ENCODE peak calls at places on chromosomes 7 and 10, in ten cellular contexts. D, I, H, M, U, R, Z, C, P and E are unnamed samples. For H3K4me1, the result is how much of the 10 kb centered on the place peaks cover.

GRCh38 chr7:98357751-98358161 is 43.1 kb downstream of the BAIAP2L1 start:
- DNase-seq in C (no peak), D (no peak), H (peak), P (no peak), R (peak), U (no peak), Z (no peak), I (no peak), M (no peak), E (no peak)

GRCh38 chr7:151426486-151426905 is 13.4 kb downstream of the CRYGN start:
- DNase-seq in I (no peak), Z (no peak), R (peak), M (peak), U (peak), D (peak), H (peak), C (peak), P (peak), E (no peak)

GRCh38 chr7:138542183-138542582 is 82.1 kb downstream of the TRIM24 start:
- DNase-seq in P (no peak), R (no peak), M (no peak), U (no peak), H (no peak), C (no peak), Z (no peak), D (no peak), I (no peak), E (no peak)

GRCh38 chr7:121504478-121504877 is 108.4 kb upstream of the FAM3C start:
- DNase-seq in R (no peak), H (no peak), C (no peak), U (no peak), Z (no peak), P (peak), M (no peak), D (no peak), I (no peak), E (no peak)

GRCh38 chr7:151260471-151260870 is 12.0 kb upstream of the SMARCD3 start:
- DNase-seq in I (no peak), M (no peak), H (no peak), P (no peak), U (peak), R (no peak), C (peak), D (no peak), Z (no peak), E (no peak)

GRCh38 chr7:12888727-12889126 is 201.3 kb downstream of the ARL4A start:
- DNase-seq in I (no peak), C (no peak), H (no peak), P (no peak), M (no peak), U (no peak), D (no peak), R (no peak), Z (no peak), E (no peak)

GRCh38 chr7:41977165-41977651 is 259.8 kb downstream of the GLI3 start:
- DNase-seq in U (no peak), D (peak), I (no peak), P (peak), C (peak), M (no peak), Z (no peak), R (no peak), H (no peak), E (peak)

GRCh38 chr10:105063796-105064195 is 422.7 kb downstream of the SORCS3 start:
- DNase-seq in R (no peak), M (no peak), Z (no peak), C (no peak), I (no peak), P (peak), H (peak), U (no peak), D (no peak), E (peak)

GRCh38 chr7:144437370-144438191 is 34.1 kb upstream of the NOBOX start:
- DNase-seq in U (no peak), H (peak), Z (no peak), I (peak), P (peak), D (peak), R (peak), C (no peak), M (no peak), E (peak)

GRCh38 chr10:12617205-12618175 is 268.1 kb downstream of the CAMK1D start:
- DNase-seq in C (no peak), I (no peak), P (no peak), H (no peak), D (no peak), Z (no peak), M (no peak), U (no peak), R (no peak), E (no peak)

GRCh38 chr7:40796723-40797122 is 661.9 kb downstream of the SUGCT start:
- DNase-seq in I (no peak), U (no peak), P (no peak), D (no peak), Z (no peak), M (no peak), H (no peak), C (no peak), R (no peak), E (no peak)

GRCh38 chr10:54585572-54585971 is 215.5 kb downstream of the PCDH15 start:
- DNase-seq in R (no peak), M (no peak), Z (no peak), I (no peak), C (no peak), U (no peak), D (no peak), P (no peak), H (no peak), E (no peak)

GRCh38 chr7:16891874-16892620 is 10.3 kb upstream of the AGR3 start:
- DNase-seq in P (no peak), I (no peak), U (no peak), H (no peak), M (no peak), Z (no peak), R (no peak), D (no peak), C (no peak), E (no peak)

GRCh38 chr7:110442386-110442837 is 648.5 kb upstream of the LRRN3 start:
- DNase-seq in P (peak), Z (no peak), U (no peak), M (no peak), I (no peak), C (no peak), D (peak), R (no peak), H (no peak), E (peak)

GRCh38 chr7:29115753-29116152 is 30.6 kb downstream of the CPVL start:
- DNase-seq in D (no peak), Z (no peak), U (no peak), P (no peak), R (no peak), H (no peak), I (no peak), C (no peak), M (no peak), E (no peak)

GRCh38 chr7:22913116-22913515 is 90.5 kb upstream of the TOMM7 start:
- DNase-seq in H (no peak), U (no peak), I (no peak), Z (no peak), D (no peak), P (no peak), M (no peak), C (no peak), R (no peak), E (no peak)

GRCh38 chr7:151143261-151144015 is 24.1 kb downstream of the GBX1 start:
- DNase-seq in H (peak), P (no peak), Z (no peak), M (no peak), I (no peak), R (peak), D (no peak), U (no peak), C (peak), E (no peak)

GRCh38 chr10:44834131-44834530 is 77.0 kb upstream of the TMEM72 start:
- DNase-seq in U (no peak), Z (no peak), I (no peak), R (no peak), M (no peak), D (no peak), P (no peak), H (no peak), C (no peak), E (no peak)

GRCh38 chr10:92690211-92691041 is 671 bp downstream of the HHEX start:
- DNase-seq in I (peak), P (peak), M (no peak), R (peak), Z (peak), H (peak), C (peak), U (peak), D (peak), E (no peak)

GRCh38 chr10:30836411-30836810 is 195.3 kb downstream of the ZNF438 start:
- DNase-seq in U (no peak), Z (no peak), C (no peak), D (no peak), I (no peak), R (no peak), M (no peak), P (no peak), H (no peak), E (no peak)

GRCh38 chr10:42753507-42754154 is 29.0 kb upstream of the BMS1 start:
- DNase-seq in H (no peak), D (no peak), Z (no peak), R (no peak), U (peak), C (peak), P (no peak), I (no peak), M (no peak), E (no peak)

GRCh38 chr7:80942261-80943041 is 23.6 kb upstream of the SEMA3C start:
- DNase-seq in U (no peak), Z (no peak), D (peak), R (no peak), I (no peak), H (peak), M (peak), C (peak), P (peak), E (no peak)

GRCh38 chr10:75468612-75469011 is 37.2 kb downstream of the LRMDA start:
- DNase-seq in U (no peak), C (peak), R (no peak), I (no peak), Z (no peak), H (no peak), D (peak), M (no peak), P (no peak), E (no peak)

GRCh38 chr7:2795906-2796305 is 48.2 kb downstream of the GNA12 start:
- DNase-seq in Z (no peak), H (no peak), C (no peak), P (no peak), D (no peak), I (no peak), R (no peak), M (no peak), U (no peak), E (no peak)

GRCh38 chr10:61067683-61068336 is 123.8 kb upstream of the RHOBTB1 start:
- DNase-seq in Z (no peak), P (no peak), U (no peak), I (no peak), R (no peak), H (no peak), M (no peak), D (no peak), C (no peak), E (no peak)

GRCh38 chr7:116731019-116731388 is 59.0 kb downstream of the MET start:
- DNase-seq in R (peak), I (no peak), C (no peak), H (no peak), P (no peak), U (no peak), Z (no peak), D (no peak), M (no peak), E (no peak)

GRCh38 chr10:112314822-112315474 is 31.7 kb downstream of the TECTB start:
- DNase-seq in C (peak), P (peak), H (peak), M (peak), R (peak), Z (peak), D (peak), I (peak), U (peak), E (peak)

GRCh38 chr10:1978593-1978992 is 241.3 kb upstream of the ADARB2 start:
- DNase-seq in C (no peak), D (no peak), P (no peak), H (no peak), R (no peak), I (no peak), U (no peak), Z (no peak), M (no peak), E (no peak)

GRCh38 chr10:107213861-107214260 is 49.4 kb upstream of the SORCS1 start:
- DNase-seq in Z (no peak), M (no peak), C (no peak), P (no peak), I (no peak), U (no peak), R (no peak), D (no peak), H (no peak), E (no peak)

GRCh38 chr7:93115796-93116195 is 2.0 kb downstream of the SAMD9 start:
- DNase-seq in C (no peak), M (no peak), D (no peak), P (no peak), Z (no peak), U (no peak), I (no peak), H (no peak), R (no peak), E (no peak)

GRCh38 chr10:105148456-105148855 is 507.4 kb downstream of the SORCS3 start:
- DNase-seq in P (no peak), Z (no peak), D (no peak), H (no peak), U (no peak), R (no peak), I (no peak), C (no peak), M (no peak), E (no peak)

GRCh38 chr10:88330174-88330573 is 252.9 kb downstream of the RNLS start:
- DNase-seq in Z (no peak), I (no peak), R (no peak), P (no peak), H (no peak), M (no peak), C (no peak), D (no peak), U (no peak), E (no peak)

GRCh38 chr10:88337134-88337533 is 246.0 kb downstream of the RNLS start:
- DNase-seq in D (no peak), R (no peak), I (no peak), H (no peak), Z (no peak), P (no peak), C (no peak), U (no peak), M (no peak), E (no peak)

GRCh38 chr10:88336316-88336715 is 246.8 kb downstream of the RNLS start:
- DNase-seq in U (no peak), D (no peak), R (no peak), P (no peak), I (no peak), C (no peak), Z (no peak), H (no peak), M (no peak), E (no peak)

DNA sequence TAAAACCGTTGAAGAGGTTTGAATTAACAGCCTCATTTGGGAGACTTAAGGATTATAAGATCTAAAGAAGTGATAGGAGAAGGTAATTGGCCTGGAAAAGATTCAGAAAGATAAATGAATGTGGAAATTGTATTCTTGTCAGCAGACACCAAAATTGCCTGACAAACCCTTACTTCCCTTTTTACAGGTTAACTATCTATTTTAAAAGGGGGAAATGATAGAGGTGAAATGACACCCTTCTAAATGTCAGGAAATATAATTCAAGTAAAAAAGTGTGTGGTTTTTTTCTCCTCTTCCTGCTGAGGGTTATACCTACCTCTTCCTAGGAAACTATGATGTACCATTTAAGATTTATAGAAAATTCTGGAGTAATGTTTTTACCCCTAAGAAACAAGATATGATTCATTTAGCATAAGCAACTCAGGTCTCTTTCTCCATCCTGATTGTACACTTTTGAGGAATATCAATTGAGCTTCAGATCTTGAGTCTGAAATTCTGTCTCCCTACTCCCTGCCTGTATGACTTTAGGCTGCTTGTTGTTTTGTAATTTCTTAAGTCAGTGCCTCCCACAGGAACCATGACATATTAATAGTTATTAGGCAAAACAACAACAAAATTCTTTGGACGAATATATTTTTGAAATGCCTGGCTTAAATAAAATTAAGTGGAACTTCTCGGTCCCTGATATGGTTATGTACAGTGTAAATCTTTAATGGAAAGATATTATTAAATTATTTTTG is 250.4 kb downstream of the RNLS start:
- DNase-seq in M (no peak), C (no peak), I (no peak), Z (no peak), P (no peak), R (no peak), D (no peak), H (no peak), U (no peak), E (no peak)
- H3K27ac ChIP-seq in M (no peak), C (no peak), I (no peak), Z (no peak), P (no peak), R (no peak), D (no peak), H (no peak), U (no peak), E (no peak)

GRCh38 chr7:134370135-134370534 is 53.4 kb upstream of the SLC35B4 start:
- DNase-seq in C (no peak), P (no peak), H (no peak), U (no peak), M (no peak), R (no peak), D (no peak), Z (no peak), I (no peak), E (no peak)

GRCh38 chr7:134366481-134366880 is 49.8 kb upstream of the SLC35B4 start:
- DNase-seq in D (no peak), P (no peak), R (peak), C (no peak), Z (no peak), U (no peak), M (no peak), H (no peak), I (no peak), E (no peak)

GRCh38 chr7:134367956-134368749 is 51.4 kb upstream of the SLC35B4 start:
- DNase-seq in H (no peak), M (no peak), I (no peak), P (no peak), R (no peak), C (no peak), U (no peak), D (no peak), Z (no peak), E (no peak)

GRCh38 chr7:134371536-134371935 is 54.8 kb upstream of the SLC35B4 start:
- DNase-seq in U (no peak), C (no peak), H (no peak), P (no peak), D (no peak), Z (no peak), R (no peak), M (no peak), I (no peak), E (no peak)

GRCh38 chr7:134368851-134369533 is 52.3 kb upstream of the SLC35B4 start:
- DNase-seq in Z (no peak), R (peak), I (no peak), H (no peak), U (no peak), M (no peak), P (peak), C (no peak), D (no peak), E (no peak)
- H3K4me1 ChIP-seq in Z (under half), R (under half), I (under half), H (under half), U (under half), M (under half), P (under half), C (under half), D (under half), E (under half)

GRCh38 chr7:27367179-27367929 is 124.8 kb downstream of the EVX1 start:
- DNase-seq in H (no peak), I (no peak), U (no peak), C (no peak), D (no peak), Z (no peak), R (no peak), M (no peak), P (no peak), E (no peak)

GRCh38 chr7:27367930-27368549 is 125.4 kb downstream of the EVX1 start:
- DNase-seq in Z (no peak), M (no peak), H (no peak), C (no peak), R (no peak), P (no peak), I (no peak), D (no peak), U (no peak), E (no peak)

GRCh38 chr7:27362026-27362425 is 119.4 kb downstream of the EVX1 start:
- DNase-seq in I (no peak), U (no peak), C (no peak), H (no peak), R (no peak), M (no peak), P (no peak), Z (no peak), D (no peak), E (no peak)

GRCh38 chr7:27361522-27361921 is 118.9 kb downstream of the EVX1 start:
- DNase-seq in D (no peak), U (no peak), C (no peak), Z (no peak), R (no peak), I (no peak), P (no peak), H (peak), M (no peak), E (no peak)

GRCh38 chr7:27364344-27364758 is 121.7 kb downstream of the EVX1 start:
- DNase-seq in M (no peak), D (peak), Z (no peak), I (no peak), R (peak), C (peak), U (no peak), H (peak), P (no peak), E (no peak)
- H3K27ac ChIP-seq in M (no peak), D (peak), Z (no peak), I (no peak), R (peak), C (peak), U (peak), H (peak), P (no peak), E (no peak)

GRCh38 chr10:11447571-11447970 is 163.9 kb downstream of the USP6NL start:
- DNase-seq in R (peak), C (no peak), I (peak), U (no peak), M (no peak), P (no peak), D (no peak), Z (no peak), H (no peak), E (no peak)
- H3K4me1 ChIP-seq in R (under half), C (under half), I (under half), U (under half), M (under half), P (under half), D (under half), Z (under half), H (under half), E (under half)

GRCh38 chr7:100681491-100682227 is 8.1 kb downstream of the GNB2 start:
- DNase-seq in P (no peak), R (peak), Z (no peak), U (no peak), H (peak), M (no peak), I (no peak), C (no peak), D (no peak), E (no peak)
- H3K27ac ChIP-seq in P (no peak), R (no peak), Z (no peak), U (no peak), H (no peak), M (no peak), I (no peak), C (no peak), D (no peak), E (no peak)

GRCh38 chr7:44930921-44931320 is 45.6 kb upstream of the PURB start:
- DNase-seq in R (no peak), I (no peak), U (no peak), C (no peak), P (no peak), H (no peak), M (no peak), D (no peak), Z (no peak), E (no peak)
- H3K4me1 ChIP-seq in R (under half), I (under half), U (under half), C (under half), P (under half), H (under half), M (under half), D (under half), Z (under half), E (under half)

GRCh38 chr7:141150465-141150864 is 76.6 kb downstream of the TMEM178B start:
- DNase-seq in P (no peak), C (no peak), Z (no peak), I (no peak), H (no peak), D (no peak), R (no peak), M (no peak), U (no peak), E (no peak)
- H3K27ac ChIP-seq in P (no peak), C (no peak), Z (no peak), I (no peak), H (no peak), D (no peak), R (no peak), M (no peak), U (no peak), E (no peak)

DNA sequence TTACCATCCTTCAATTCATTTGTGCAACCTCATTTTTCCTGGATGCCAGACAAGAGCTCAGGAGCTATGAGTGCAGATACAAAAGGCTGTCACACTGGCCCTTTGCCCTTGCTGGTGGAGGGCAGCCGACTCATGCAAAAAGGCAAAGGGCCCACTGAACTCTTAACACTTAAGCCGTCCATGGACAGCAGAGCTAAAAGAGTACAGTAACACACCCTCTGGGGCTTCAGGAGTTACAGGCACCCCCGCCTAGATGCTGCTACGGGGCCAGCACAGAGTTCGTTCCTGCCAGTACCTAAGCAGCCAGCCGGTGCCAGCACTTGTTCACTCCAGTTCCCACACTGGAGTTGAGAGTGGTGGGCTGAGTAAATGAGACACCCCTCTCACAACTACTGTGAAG is 69.9 kb upstream of the MRLN start:
- DNase-seq in Z (no peak), U (no peak), I (no peak), P (no peak), R (no peak), M (no peak), C (no peak), H (no peak), D (no peak), E (no peak)
- H3K4me1 ChIP-seq in Z (under half), U (under half), I (under half), P (under half), R (under half), M (under half), C (under half), H (under half), D (under half), E (under half)